ENCODE peak calls at places on chromosome 1, in four cellular contexts. G is T-cell, T is T-helper 9 cell, Z is type B pancreatic cell. W is an unnamed sample.

GRCh38 chr1:107434379-107434728 is 293.5 kb downstream of the NTNG1 start:
- DNase-seq in G (no peak), T (no peak), Z (no peak), W (no peak)

GRCh38 chr1:90823686-90824085 is 106.6 kb upstream of the BARHL2 start:
- DNase-seq in G (no peak), T (no peak), Z (no peak), W (no peak)

GRCh38 chr1:205506409-205507196 is 2.1 kb downstream of the CDK18 start:
- DNase-seq in G (no peak), T (no peak), Z (no peak), W (no peak)

GRCh38 chr1:54268714-54269297 is 68.8 kb downstream of the MRPL37 start:
- DNase-seq in G (no peak), Z (no peak), T (no peak), W (no peak)

GRCh38 chr1:186418503-186418902 is 42.4 kb downstream of the PDC start:
- DNase-seq in Z (no peak), T (no peak), G (no peak), W (no peak)

GRCh38 chr1:148388260-148389026 is 94.7 kb downstream of the PPIAL4G start:
- DNase-seq in T (peak; percentile 74), Z (peak; percentile 77), G (peak; percentile 83), W (peak; percentile 97)

GRCh38 chr1:201645956-201646355 is 107.0 kb downstream of the NAV1 start:
- DNase-seq in G (no peak), T (no peak), Z (no peak), W (no peak)

GRCh38 chr1:202106340-202107284 is 16.1 kb upstream of the GPR37L1 start:
- DNase-seq in G (no peak), Z (no peak), T (no peak), W (no peak)

GRCh38 chr1:5891736-5892135 is 100.5 kb downstream of the NPHP4 start:
- DNase-seq in T (no peak), Z (no peak), G (no peak), W (no peak)

GRCh38 chr1:183914283-183914682 is 109.4 kb downstream of the RGL1 start:
- DNase-seq in T (no peak), G (no peak), Z (no peak), W (no peak)

GRCh38 chr1:6244401-6245054 is 549 bp downstream of the HES3 start:
- DNase-seq in T (no peak), Z (no peak), G (no peak), W (no peak)